ENCODE peak calls at places on chromosomes 6 and 20, in six cellular contexts. X, B, V, W, I and S are unnamed samples.

GRCh38 chr6:44003345-44004061 is 123.7 kb downstream of the MRPL14 start:
- DNase-seq in B (no peak), V (no peak), W (peak), X (no peak), I (no peak), S (no peak)

GRCh38 chr6:105573138-105573537 is 170.3 kb upstream of the PREP start:
- DNase-seq in B (no peak), V (no peak), X (no peak), W (no peak), I (no peak), S (no peak)

GRCh38 chr6:53031281-53031680 is 33.9 kb upstream of the FBXO9 start:
- DNase-seq in X (no peak), W (no peak), B (no peak), I (no peak), V (no peak), S (no peak)

GRCh38 chr6:112443118-112443641 is 96.0 kb downstream of the RFPL4B start:
- DNase-seq in I (no peak), W (no peak), B (no peak), V (no peak), X (no peak), S (no peak)

GRCh38 chr6:109610555-109610954 is 80.4 kb downstream of the AK9 start:
- DNase-seq in B (no peak), X (no peak), I (no peak), V (no peak), W (no peak), S (no peak)

GRCh38 chr20:11080010-11080409 is 406.2 kb upstream of the JAG1 start:
- DNase-seq in W (no peak), I (no peak), X (no peak), V (no peak), B (no peak), S (no peak)

GRCh38 chr20:23161968-23162696 is 76.0 kb upstream of the CD93 start:
- DNase-seq in I (peak), W (peak), B (peak), V (no peak), X (peak), S (peak)

GRCh38 chr6:44176935-44177509 is 18.4 kb downstream of the CAPN11 start:
- DNase-seq in I (no peak), W (no peak), B (no peak), V (no peak), X (no peak), S (no peak)

GRCh38 chr6:26087284-26088115 is at the start of gene HFE:
- DNase-seq in X (peak), B (peak), I (peak), V (no peak), W (peak), S (peak)

GRCh38 chr6:3615391-3616380 is 135.8 kb downstream of the PXDC1 start:
- DNase-seq in V (no peak), I (no peak), X (no peak), B (no peak), W (no peak), S (no peak)

GRCh38 chr20:50070361-50070760 is 42.6 kb downstream of the UBE2V1 start:
- DNase-seq in X (no peak), B (no peak), I (no peak), V (no peak), W (no peak), S (peak)

GRCh38 chr6:119207973-119208725 is 129.7 kb upstream of the FAM184A start:
- DNase-seq in X (no peak), I (no peak), V (no peak), W (no peak), B (no peak), S (no peak)

GRCh38 chr6:130482645-130483390 is 117.0 kb downstream of the TMEM200A start:
- DNase-seq in I (no peak), X (no peak), V (no peak), B (no peak), W (no peak), S (no peak)

GRCh38 chr6:39029156-39030011 is 19.2 kb upstream of the GLP1R start:
- DNase-seq in X (no peak), I (peak), B (peak), V (no peak), W (no peak), S (no peak)

GRCh38 chr6:167831281-167831680 is 4.6 kb downstream of the AFDN start:
- DNase-seq in I (no peak), B (no peak), W (no peak), V (no peak), X (no peak), S (no peak)

GRCh38 chr6:4041480-4041879 is 37.5 kb downstream of the FAM217A start:
- DNase-seq in X (no peak), W (no peak), V (no peak), B (no peak), I (no peak), S (no peak)

GRCh38 chr6:69835414-69836179 is 30.8 kb upstream of the COL19A1 start:
- DNase-seq in B (peak), V (no peak), W (no peak), I (no peak), X (no peak), S (no peak)

GRCh38 chr6:150632785-150633465 is 33.2 kb downstream of the PLEKHG1 start:
- DNase-seq in B (no peak), X (no peak), W (no peak), V (no peak), I (no peak), S (no peak)

GRCh38 chr6:72622094-72622540 is 253 bp downstream of the KCNQ5 start:
- DNase-seq in W (peak), V (no peak), X (peak), B (peak), I (peak), S (no peak)

GRCh38 chr6:15036690-15037245 is 209.1 kb upstream of the JARID2 start:
- DNase-seq in V (no peak), B (no peak), I (peak), W (peak), X (peak), S (no peak)

GRCh38 chr6:15504581-15505350 is 158.1 kb downstream of the DTNBP1 start:
- DNase-seq in B (no peak), I (peak), V (no peak), W (peak), X (peak), S (peak)

GRCh38 chr6:111871725-111872520 is 1.3 kb downstream of the FYN start:
- DNase-seq in W (no peak), V (no peak), I (peak), B (no peak), X (no peak), S (peak)

GRCh38 chr6:152089992-152090391 is 282.5 kb downstream of the ESR1 start:
- DNase-seq in X (no peak), W (peak), V (no peak), B (peak), I (no peak), S (no peak)

GRCh38 chr20:46022411-46023147 is 6.4 kb upstream of the SLC12A5 start:
- DNase-seq in X (peak), B (peak), W (no peak), I (peak), V (no peak), S (no peak)

GRCh38 chr20:859661-860294 is 26.3 kb downstream of the FAM110A start:
- DNase-seq in I (no peak), B (no peak), W (no peak), V (no peak), X (no peak), S (no peak)

GRCh38 chr20:44646023-44646640 is 5.4 kb downstream of the ADA start:
- DNase-seq in B (no peak), V (no peak), W (no peak), I (peak), X (no peak), S (no peak)

GRCh38 chr20:59007758-59008511 is 881 bp upstream of the CTSZ start:
- DNase-seq in V (no peak), I (peak), X (peak), W (no peak), B (no peak), S (peak)

GRCh38 chr20:21516861-21517565 is 3.1 kb upstream of the NKX2-2 start:
- DNase-seq in B (no peak), X (no peak), W (no peak), I (no peak), V (no peak), S (no peak)

GRCh38 chr20:54345301-54345724 is 130.1 kb upstream of the DOK5 start:
- DNase-seq in X (no peak), W (no peak), V (no peak), I (no peak), B (peak), S (no peak)

GRCh38 chr20:17747431-17747846 is 47.7 kb downstream of the BANF2 start:
- DNase-seq in I (no peak), B (peak), W (no peak), V (no peak), X (peak), S (no peak)

GRCh38 chr6:42860031-42860430 is 19.4 kb upstream of the RPL7L1 start:
- DNase-seq in W (no peak), V (no peak), I (no peak), B (no peak), X (no peak), S (no peak)

GRCh38 chr6:42864602-42865001 is 14.8 kb upstream of the RPL7L1 start:
- DNase-seq in W (no peak), B (no peak), I (no peak), V (no peak), X (no peak), S (no peak)

DNA sequence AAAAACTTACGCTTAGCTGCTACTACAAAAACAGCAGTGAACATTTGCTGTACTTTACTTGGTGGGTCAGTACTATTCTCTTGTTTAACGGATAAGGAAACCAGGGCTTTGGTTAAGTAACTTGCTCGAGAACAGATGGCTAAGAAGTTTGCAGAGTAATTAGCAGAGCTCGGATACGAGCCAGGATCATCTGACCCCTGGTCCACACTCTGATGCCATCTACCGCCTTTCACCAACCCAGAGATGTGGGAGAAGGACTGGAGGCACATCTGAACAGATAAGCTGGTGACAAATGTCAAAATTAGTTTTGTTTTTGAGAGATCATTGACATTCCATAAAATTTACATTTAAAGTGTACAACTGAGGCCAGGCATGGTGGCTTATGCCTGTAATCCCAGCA is 18.9 kb upstream of the RPL7L1 start:
- DNase-seq in V (no peak), B (no peak), X (no peak), I (no peak), W (no peak), S (no peak)
- TF ChIP-seq CTCF in V (no peak), B (no peak), X (no peak), I (no peak), W (no peak), S (no peak)

GRCh38 chr6:41651246-41651961 is 13.1 kb downstream of the MDFI start:
- DNase-seq in W (no peak), X (no peak), B (no peak), I (no peak), V (no peak), S (peak)

GRCh38 chr6:41653642-41654432 is 15.6 kb downstream of the MDFI start:
- DNase-seq in B (no peak), W (no peak), I (no peak), V (no peak), X (no peak), S (no peak)

GRCh38 chr6:41654433-41655020 is 16.3 kb downstream of the MDFI start:
- DNase-seq in X (no peak), W (no peak), B (no peak), V (no peak), I (no peak), S (peak)

GRCh38 chr6:41651962-41652657 is 13.8 kb downstream of the MDFI start:
- DNase-seq in B (no peak), X (no peak), V (no peak), I (no peak), W (no peak), S (peak)

GRCh38 chr6:41652876-41653641 is 14.8 kb downstream of the MDFI start:
- DNase-seq in W (no peak), B (no peak), V (no peak), X (peak), I (no peak), S (no peak)
- TF ChIP-seq EP300 in W (no peak), B (no peak), V (no peak), X (no peak), I (no peak), S (no peak)

GRCh38 chr20:51574248-51575033 is 31.9 kb upstream of the NFATC2 start:
- DNase-seq in I (no peak), V (no peak), W (no peak), B (no peak), X (no peak), S (no peak)
- TF ChIP-seq CTCF in I (no peak), V (no peak), W (no peak), B (no peak), X (no peak), S (no peak)

GRCh38 chr6:33711140-33712129 is at the start of gene UQCC2:
- DNase-seq in X (peak), V (peak), W (peak), B (peak), I (peak), S (peak)
- TF ChIP-seq EP300 in X (no peak), V (no peak), W (no peak), B (no peak), I (no peak), S (no peak)

GRCh38 chr6:37560737-37561103 is 61.0 kb upstream of the CCDC167 start:
- DNase-seq in W (no peak), V (no peak), X (no peak), B (no peak), I (no peak), S (no peak)
- TF ChIP-seq CTCF in W (no peak), V (no peak), X (no peak), B (no peak), I (no peak), S (no peak)

GRCh38 chr20:4325548-4326187 is 310.3 kb upstream of the RNF24 start:
- DNase-seq in X (no peak), I (no peak), V (no peak), B (no peak), W (no peak), S (no peak)

GRCh38 chr20:4327956-4328355 is 312.6 kb upstream of the RNF24 start:
- DNase-seq in W (no peak), V (no peak), I (no peak), X (no peak), B (no peak), S (no peak)

GRCh38 chr20:4328541-4328940 is 313.2 kb upstream of the RNF24 start:
- DNase-seq in V (no peak), B (no peak), I (no peak), W (no peak), X (no peak), S (no peak)

GRCh38 chr20:4324611-4325238 is 309.4 kb upstream of the RNF24 start:
- DNase-seq in X (no peak), W (no peak), I (no peak), B (no peak), V (no peak), S (no peak)

GRCh38 chr20:4326194-4327065 is 311.1 kb upstream of the RNF24 start:
- DNase-seq in I (no peak), W (no peak), X (no peak), V (no peak), B (peak), S (no peak)
- TF ChIP-seq EP300 in I (no peak), W (no peak), X (no peak), V (no peak), B (no peak), S (no peak)